ENCODE peak calls at places on chromosomes 7 and 10, in nine cellular contexts. S, K, L, Y, P, T, U, D and C are unnamed samples.
A peak's percentile ranks its signal among the peaks of the same experiment; 100 is the strongest.

GRCh38 chr7:134365341-134366054 is 48.8 kb upstream of the SLC35B4 start:
- DNase-seq in S (peak; percentile 47), K (no peak), L (peak; percentile 94), Y (no peak), P (no peak), T (no peak), U (no peak), D (no peak), C (no peak)

GRCh38 chr10:93815304-93816091 is 57.8 kb downstream of the LGI1 start:
- DNase-seq in S (no peak), K (no peak), L (no peak), Y (no peak), P (no peak), T (no peak), U (no peak), D (no peak), C (no peak)

GRCh38 chr7:70717553-70718248 is 414.2 kb upstream of the GALNT17 start:
- DNase-seq in S (no peak), K (no peak), L (no peak), Y (no peak), P (no peak), T (no peak), U (no peak), D (no peak), C (no peak)

GRCh38 chr7:22356010-22356854 is 722 bp downstream of the RAPGEF5 start:
- DNase-seq in S (no peak), K (no peak), L (no peak), Y (peak; percentile 60), P (peak; percentile 27), T (no peak), U (peak; percentile 15), D (peak; percentile 28), C (peak; percentile 8)

GRCh38 chr7:2326960-2327359 is 12.7 kb upstream of the SNX8 start:
- DNase-seq in S (no peak), K (no peak), L (no peak), Y (no peak), P (no peak), T (no peak), U (no peak), D (no peak), C (no peak)

GRCh38 chr7:135682191-135682590 is 19.9 kb downstream of the STMP1 start:
- DNase-seq in S (no peak), K (no peak), L (no peak), Y (no peak), P (no peak), T (no peak), U (no peak), D (no peak), C (no peak)

GRCh38 chr10:77925410-77925794 is 1.2 kb downstream of the DLG5 start:
- DNase-seq in S (peak; percentile 45), K (peak; percentile 51), L (peak; percentile 40), Y (no peak), P (peak; percentile 39), T (no peak), U (peak; percentile 17), D (no peak), C (peak; percentile 31)

GRCh38 chr10:21347043-21347799 is 178.3 kb downstream of the SKIDA1 start:
- DNase-seq in S (no peak), K (peak; percentile 60), L (no peak), Y (no peak), P (no peak), T (no peak), U (no peak), D (no peak), C (no peak)

GRCh38 chr10:73413108-73413527 is 740 bp downstream of the ANXA7 start:
- DNase-seq in S (no peak), K (no peak), L (peak; percentile 80), Y (peak; percentile 50), P (peak; percentile 63), T (no peak), U (no peak), D (peak; percentile 38), C (peak; percentile 80)

GRCh38 chr7:81499262-81500116 is 270.4 kb downstream of the HGF start:
- DNase-seq in S (peak; percentile 89), K (no peak), L (peak; percentile 93), Y (no peak), P (peak; percentile 15), T (no peak), U (peak; percentile 91), D (no peak), C (peak; percentile 86)

GRCh38 chr7:3028071-3028766 is 15.4 kb downstream of the CARD11 start:
- DNase-seq in S (peak; percentile 46), K (peak; percentile 85), L (peak; percentile 79), Y (peak; percentile 50), P (peak; percentile 56), T (peak; percentile 73), U (peak; percentile 90), D (peak; percentile 31), C (no peak)

GRCh38 chr10:104894711-104895110 is 253.6 kb downstream of the SORCS3 start:
- DNase-seq in S (no peak), K (no peak), L (no peak), Y (no peak), P (no peak), T (no peak), U (no peak), D (no peak), C (no peak)

GRCh38 chr10:79502561-79503309 is 9.6 kb upstream of the EIF5AL1 start:
- DNase-seq in S (no peak), K (peak; percentile 22), L (peak; percentile 30), Y (no peak), P (peak; percentile 27), T (no peak), U (no peak), D (no peak), C (no peak)

GRCh38 chr10:99279626-99280111 is 44.0 kb upstream of the HPSE2 start:
- DNase-seq in S (peak; percentile 33), K (no peak), L (peak; percentile 81), Y (no peak), P (peak; percentile 81), T (no peak), U (no peak), D (no peak), C (no peak)

GRCh38 chr7:114659409-114659808 is 244.8 kb downstream of the FOXP2 start:
- DNase-seq in S (no peak), K (no peak), L (no peak), Y (no peak), P (no peak), T (no peak), U (no peak), D (no peak), C (no peak)

GRCh38 chr10:266974-267425 is 131.7 kb downstream of the ZMYND11 start:
- DNase-seq in S (peak; percentile 51), K (peak; percentile 32), L (peak; percentile 34), Y (no peak), P (no peak), T (peak; percentile 21), U (peak; percentile 73), D (no peak), C (no peak)

GRCh38 chr7:47581442-47581820 is 480 bp downstream of the TNS3 start:
- DNase-seq in S (no peak), K (peak; percentile 36), L (no peak), Y (no peak), P (peak; percentile 53), T (no peak), U (no peak), D (peak; percentile 49), C (no peak)
- TF ChIP-seq POLR2A in S (peak; percentile 17), K (no peak), L (no peak), Y (no peak), P (no peak), T (no peak), U (no peak), D (no peak), C (no peak)

GRCh38 chr10:110898391-110898790 is 20.6 kb downstream of the BBIP1 start:
- DNase-seq in S (peak; percentile 23), K (no peak), L (no peak), Y (no peak), P (no peak), T (no peak), U (no peak), D (no peak), C (no peak)

GRCh38 chr10:110903280-110904278 is 15.4 kb downstream of the BBIP1 start:
- DNase-seq in S (peak; percentile 26), K (no peak), L (no peak), Y (no peak), P (no peak), T (no peak), U (no peak), D (no peak), C (no peak)

GRCh38 chr10:110900983-110901382 is 18.0 kb downstream of the BBIP1 start:
- DNase-seq in S (no peak), K (no peak), L (no peak), Y (no peak), P (peak; percentile 33), T (no peak), U (no peak), D (no peak), C (no peak)

GRCh38 chr10:110897184-110897583 is 21.8 kb downstream of the BBIP1 start:
- DNase-seq in S (no peak), K (no peak), L (no peak), Y (no peak), P (no peak), T (no peak), U (no peak), D (no peak), C (no peak)

GRCh38 chr10:110901954-110902819 is 16.8 kb downstream of the BBIP1 start:
- DNase-seq in S (peak; percentile 80), K (no peak), L (peak; percentile 47), Y (no peak), P (no peak), T (no peak), U (no peak), D (no peak), C (peak; percentile 56)
- TF ChIP-seq POLR2A in S (no peak), K (no peak), L (no peak), Y (no peak), P (no peak), T (no peak), U (no peak), D (no peak), C (no peak)

DNA sequence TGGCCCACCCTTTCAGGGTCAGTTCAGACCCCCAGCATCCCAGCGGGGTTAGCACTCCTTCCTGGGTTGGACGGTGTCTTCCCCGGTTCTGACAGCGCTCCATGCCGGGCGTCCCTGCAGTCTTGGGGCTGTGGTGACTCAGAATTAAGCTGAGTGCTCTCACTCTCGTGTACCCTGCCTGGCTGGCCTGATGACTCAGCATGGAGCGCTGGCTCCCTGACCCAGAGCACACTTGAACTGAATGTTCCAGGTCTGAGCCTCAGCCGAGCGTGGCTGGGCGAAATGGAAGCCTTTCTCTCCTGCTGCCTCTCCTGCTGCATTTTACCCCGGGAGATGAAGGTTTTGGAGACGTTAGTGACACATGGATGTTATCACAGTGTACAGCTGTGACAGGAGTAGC is 7.1 kb downstream of the BAG3 start:
- DNase-seq in S (peak; percentile 94), K (peak; percentile 97), L (peak; percentile 81), Y (peak; percentile 92), P (peak; percentile 86), T (peak; percentile 86), U (peak; percentile 90), D (peak; percentile 85), C (peak; percentile 73)
- TF ChIP-seq POLR2A in S (no peak), K (peak; percentile 81), L (no peak), Y (no peak), P (peak; percentile 11), T (no peak), U (no peak), D (no peak), C (no peak)

DNA sequence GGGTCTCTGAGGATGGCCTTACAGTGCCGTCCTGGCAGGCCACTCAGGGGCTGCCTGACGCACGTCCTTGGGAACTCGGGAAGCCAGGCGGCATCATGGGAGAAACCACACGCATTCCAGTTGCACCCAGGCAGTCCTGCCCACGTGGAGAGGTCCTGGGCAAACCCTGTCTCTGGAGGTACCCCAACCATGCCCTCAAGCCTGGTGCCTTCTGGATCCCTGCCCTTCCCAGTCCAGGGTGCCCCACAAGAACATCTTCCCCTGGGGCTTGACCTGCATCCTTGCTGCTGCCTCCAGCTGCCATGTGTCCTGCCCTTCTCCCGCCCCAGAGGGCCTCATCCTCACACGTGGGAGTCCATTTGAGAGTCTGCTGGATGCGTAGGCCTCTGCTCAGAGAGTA is 200.3 kb upstream of the PPP2R2D start:
- DNase-seq in S (no peak), K (no peak), L (no peak), Y (no peak), P (no peak), T (peak; percentile 38), U (no peak), D (no peak), C (no peak)
- TF ChIP-seq POLR2A in S (no peak), K (no peak), L (no peak), Y (no peak), P (no peak), T (no peak), U (no peak), D (no peak), C (no peak)